ENCODE peak calls at places on chromosomes 1 and 21, in seven cellular contexts. Q is Karpas-422, H is fibroblast of lung, R is DND-41, E is PC-3, Z is keratinocyte, N is neural progenitor cell. L is an unnamed sample.

GRCh38 chr1:226598455-226598849 is 49.9 kb downstream of the STUM start:
- DNase-seq in N (no peak), Z (no peak), Q (no peak), R (no peak), H (no peak), E (peak; percentile 34), L (no peak)

GRCh38 chr21:29175408-29176147 is 45.1 kb downstream of the MAP3K7CL start:
- DNase-seq in N (no peak), R (no peak), H (peak; percentile 91), E (peak; percentile 40), Z (no peak), Q (no peak), L (no peak)

GRCh38 chr1:116945421-116945820 is 35.7 kb downstream of the PTGFRN start:
- DNase-seq in Z (no peak), E (no peak), N (no peak), R (no peak), H (no peak), Q (no peak), L (no peak)

GRCh38 chr1:11483581-11484320 is 4.8 kb downstream of the DISP3 start:
- DNase-seq in R (no peak), H (no peak), Q (no peak), E (no peak), N (no peak), Z (no peak), L (no peak)

GRCh38 chr1:152179566-152179965 is 20.5 kb upstream of the RPTN start:
- DNase-seq in N (no peak), Z (no peak), E (no peak), R (no peak), Q (no peak), H (no peak), L (no peak)

GRCh38 chr1:21626921-21627339 is 42.2 kb downstream of the RAP1GAP start:
- DNase-seq in R (no peak), Z (no peak), H (no peak), E (peak; percentile 94), Q (no peak), N (no peak), L (peak; percentile 97)

GRCh38 chr1:183630748-183631147 is 4.8 kb downstream of the ARPC5 start:
- DNase-seq in Z (no peak), Q (no peak), E (peak; percentile 37), N (no peak), H (peak; percentile 34), R (no peak), L (no peak)

GRCh38 chr1:1232801-1233566 is 947 bp downstream of the B3GALT6 start:
- DNase-seq in N (no peak), R (no peak), Z (no peak), H (no peak), Q (no peak), E (peak; percentile 31), L (no peak)

GRCh38 chr1:155072531-155073289 is 5.9 kb upstream of the EFNA3 start:
- DNase-seq in N (no peak), R (no peak), Q (no peak), E (no peak), Z (no peak), H (no peak), L (no peak)

GRCh38 chr1:77010937-77011336 is 143.7 kb downstream of the ST6GALNAC5 start:
- DNase-seq in E (no peak), H (no peak), Z (no peak), N (peak; percentile 56), Q (no peak), R (no peak), L (no peak)

GRCh38 chr21:44517175-44517899 is 22.7 kb downstream of the KRTAP10-1 start:
- DNase-seq in Q (peak; percentile 77), N (no peak), Z (no peak), H (peak; percentile 6), R (peak; percentile 16), E (no peak), L (no peak)

GRCh38 chr1:109239580-109240068 is 9.7 kb upstream of the CELSR2 start:
- DNase-seq in H (peak; percentile 55), Z (no peak), R (peak; percentile 48), N (peak; percentile 78), Q (peak; percentile 85), E (peak; percentile 46), L (peak; percentile 66)

GRCh38 chr1:154595621-154596020 is 12.4 kb downstream of the ADAR start:
- DNase-seq in Q (no peak), R (no peak), E (peak; percentile 78), H (no peak), N (no peak), Z (no peak), L (no peak)

GRCh38 chr1:156947818-156948525 is 27.5 kb downstream of the LRRC71 start:
- DNase-seq in N (no peak), Z (no peak), Q (no peak), R (no peak), E (no peak), H (no peak), L (no peak)

GRCh38 chr1:112636597-112637256 is 17.1 kb downstream of the CAPZA1 start:
- DNase-seq in N (no peak), Z (no peak), R (no peak), E (peak; percentile 20), H (no peak), Q (no peak), L (no peak)
- H4K20me1 ChIP-seq in N (peaks cover 61% of the 10 kb centered on the region), Z (peaks cover 22% of the 10 kb centered on the region), R (peaks cover 66% of the 10 kb centered on the region), E (peaks cover 61% of the 10 kb centered on the region), H (peaks cover 6% of the 10 kb centered on the region), Q (peaks cover 26% of the 10 kb centered on the region), L (peaks cover 76% of the 10 kb centered on the region)

DNA sequence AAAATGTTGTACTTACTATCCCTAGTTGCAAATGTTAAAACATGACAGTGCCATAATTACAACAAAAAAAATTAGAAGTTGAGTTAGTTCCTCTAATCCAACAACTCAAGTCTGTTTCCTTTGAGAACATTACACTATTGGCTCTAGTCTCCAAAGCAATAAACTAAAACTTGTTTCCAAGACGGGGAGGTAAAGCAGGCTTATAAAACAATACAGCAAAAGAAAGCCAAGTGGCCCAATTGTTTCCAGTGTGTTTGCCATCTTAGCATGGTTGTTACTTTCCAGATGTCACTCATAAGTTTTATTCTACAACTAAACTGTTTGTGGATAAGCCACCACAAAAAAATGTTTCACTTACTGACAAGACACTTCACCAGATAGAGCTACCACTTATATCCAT is 11.5 kb downstream of the KYAT3 start:
- DNase-seq in R (no peak), E (no peak), Q (no peak), N (no peak), Z (no peak), H (no peak), L (no peak)
- H4K20me1 ChIP-seq in R (peaks cover 7% of the 10 kb centered on the region), E (no peaks in the 10 kb centered on the region), Q (no peaks in the 10 kb centered on the region), N (peaks cover 25% of the 10 kb centered on the region), Z (no peaks in the 10 kb centered on the region), H (no peaks in the 10 kb centered on the region), L (no peaks in the 10 kb centered on the region)

GRCh38 chr1:4353090-4353856 is 301.1 kb upstream of the AJAP1 start:
- DNase-seq in N (no peak), Q (no peak), H (no peak), Z (no peak), E (no peak), R (no peak), L (no peak)
- H4K20me1 ChIP-seq in N (no peaks in the 10 kb centered on the region), Q (no peaks in the 10 kb centered on the region), H (no peaks in the 10 kb centered on the region), Z (no peaks in the 10 kb centered on the region), E (no peaks in the 10 kb centered on the region), R (peaks cover 3% of the 10 kb centered on the region), L (no peaks in the 10 kb centered on the region)

DNA sequence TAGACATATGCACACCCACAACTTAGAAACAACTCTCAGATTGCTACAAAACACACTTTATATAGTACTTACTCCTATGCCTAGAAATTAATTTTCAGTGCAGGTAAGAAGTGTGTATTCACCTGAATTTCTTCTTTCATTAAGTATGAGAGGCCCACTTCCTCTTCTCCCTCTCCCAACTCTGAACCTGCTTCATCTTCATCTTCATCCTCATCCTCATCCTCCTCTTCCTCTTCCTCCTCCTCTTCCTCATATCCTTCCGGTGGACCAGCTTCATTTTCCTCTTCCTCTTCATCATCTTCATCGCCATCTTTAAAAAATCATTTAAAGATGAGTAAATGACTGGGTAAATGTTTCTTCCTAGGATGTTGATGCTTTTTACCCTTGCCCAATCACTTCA is 9.4 kb downstream of the ANP32E start:
- DNase-seq in E (no peak), R (no peak), Q (no peak), N (no peak), Z (no peak), H (no peak), L (no peak)
- H4K20me1 ChIP-seq in E (no peaks in the 10 kb centered on the region), R (no peaks in the 10 kb centered on the region), Q (no peaks in the 10 kb centered on the region), N (peaks cover 14% of the 10 kb centered on the region), Z (no peaks in the 10 kb centered on the region), H (no peaks in the 10 kb centered on the region), L (no peaks in the 10 kb centered on the region)

GRCh38 chr1:42259739-42260064 is 75.3 kb downstream of the FOXJ3 start:
- DNase-seq in H (no peak), Q (no peak), R (no peak), N (no peak), Z (no peak), E (peak; percentile 13), L (no peak)

GRCh38 chr1:42263019-42263418 is 72.0 kb downstream of the FOXJ3 start:
- DNase-seq in E (no peak), H (no peak), R (no peak), Q (no peak), Z (no peak), N (no peak), L (no peak)

GRCh38 chr1:42259059-42259738 is 75.8 kb downstream of the FOXJ3 start:
- DNase-seq in E (no peak), Q (no peak), R (peak; percentile 43), Z (no peak), N (no peak), H (peak; percentile 79), L (no peak)

GRCh38 chr1:42258218-42258617 is 76.8 kb downstream of the FOXJ3 start:
- DNase-seq in E (no peak), R (no peak), Q (no peak), H (no peak), N (no peak), Z (no peak), L (no peak)

DNA sequence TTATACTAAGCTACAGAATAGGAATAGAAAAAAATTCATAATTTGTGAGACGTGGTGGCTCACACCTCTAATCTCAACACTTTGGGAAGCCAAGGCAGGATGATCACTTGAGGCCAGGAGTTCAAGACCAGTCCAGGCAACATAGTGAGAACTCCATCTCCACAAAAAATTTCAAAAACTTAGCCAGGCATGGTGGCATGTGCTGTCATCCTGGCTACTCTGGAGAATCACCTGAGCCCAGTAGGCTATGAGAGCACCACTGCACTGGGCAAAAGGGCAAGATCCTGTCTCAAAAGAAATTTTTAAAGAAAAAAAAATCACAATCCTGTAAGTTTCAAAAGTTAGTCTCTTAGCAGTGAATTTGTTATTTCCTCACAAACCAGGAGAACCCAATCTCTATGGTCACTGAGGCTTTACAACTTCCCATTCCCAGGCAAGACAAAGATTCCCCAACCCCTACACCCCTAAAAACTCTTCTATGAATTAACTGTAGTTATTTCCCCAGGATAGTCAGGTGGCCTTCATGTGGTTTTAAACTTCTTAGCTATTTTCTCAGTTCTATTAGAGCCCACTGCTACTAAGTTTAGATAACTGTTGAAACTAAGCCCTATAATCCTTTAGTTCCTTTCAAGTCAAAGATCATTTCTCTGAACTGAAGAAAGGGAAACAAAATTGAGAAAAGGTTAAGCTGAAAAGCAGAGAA is 74.5 kb downstream of the FOXJ3 start:
- DNase-seq in R (no peak), E (no peak), N (no peak), H (no peak), Z (no peak), Q (peak; percentile 59), L (no peak)
- H4K20me1 ChIP-seq in R (peaks cover 13% of the 10 kb centered on the region), E (peaks cover 9% of the 10 kb centered on the region), N (peaks cover 22% of the 10 kb centered on the region), H (no peaks in the 10 kb centered on the region), Z (peaks cover 5% of the 10 kb centered on the region), Q (peaks cover 18% of the 10 kb centered on the region), L (peaks cover 10% of the 10 kb centered on the region)